ENCODE peak calls at places on chromosomes 13 and 19, in ten cellular contexts. One of them, this sample, is unnamed.

GRCh38 chr13:31048521-31048920 is 113.2 kb downstream of the HSPH1 start:
- DNase-seq in GM23338: peak
- DNase-seq in thyroid gland: no peak
- DNase-seq in naive thymus-derived CD4-positive, alpha-beta T cell: no peak
- DNase-seq in A549: peak
- DNase-seq in fibroblast of mammary gland: no peak
- DNase-seq in AG10803: peak
- DNase-seq in mesendoderm: peak
- DNase-seq in fibroblast of lung: peak
- DNase-seq in astrocyte: no peak
- DNase-seq in this sample: peak

GRCh38 chr13:42152495-42152894 is 104.0 kb downstream of the DGKH start:
- DNase-seq in AG10803: no peak
- DNase-seq in GM23338: no peak
- DNase-seq in mesendoderm: no peak
- DNase-seq in A549: no peak
- DNase-seq in thyroid gland: no peak
- DNase-seq in fibroblast of lung: no peak
- DNase-seq in fibroblast of mammary gland: no peak
- DNase-seq in naive thymus-derived CD4-positive, alpha-beta T cell: no peak
- DNase-seq in astrocyte: no peak
- DNase-seq in this sample: no peak

GRCh38 chr13:52785721-52786120 is 46.1 kb upstream of the CNMD start:
- DNase-seq in fibroblast of mammary gland: no peak
- DNase-seq in astrocyte: no peak
- DNase-seq in naive thymus-derived CD4-positive, alpha-beta T cell: no peak
- DNase-seq in GM23338: no peak
- DNase-seq in A549: no peak
- DNase-seq in fibroblast of lung: no peak
- DNase-seq in thyroid gland: no peak
- DNase-seq in mesendoderm: no peak
- DNase-seq in AG10803: no peak
- DNase-seq in this sample: no peak

GRCh38 chr19:8370176-8371010 is 6.4 kb downstream of the ANGPTL4 start:
- DNase-seq in thyroid gland: no peak
- DNase-seq in naive thymus-derived CD4-positive, alpha-beta T cell: no peak
- DNase-seq in GM23338: no peak
- DNase-seq in A549: no peak
- DNase-seq in fibroblast of lung: no peak
- DNase-seq in astrocyte: no peak
- DNase-seq in fibroblast of mammary gland: no peak
- DNase-seq in AG10803: no peak
- DNase-seq in mesendoderm: no peak
- DNase-seq in this sample: no peak

GRCh38 chr13:65268009-65268408 is 1962.1 kb downstream of the PCDH9 start:
- DNase-seq in AG10803: no peak
- DNase-seq in A549: no peak
- DNase-seq in fibroblast of lung: no peak
- DNase-seq in naive thymus-derived CD4-positive, alpha-beta T cell: no peak
- DNase-seq in GM23338: no peak
- DNase-seq in fibroblast of mammary gland: no peak
- DNase-seq in astrocyte: no peak
- DNase-seq in thyroid gland: no peak
- DNase-seq in mesendoderm: no peak
- DNase-seq in this sample: no peak

GRCh38 chr19:17281391-17282304 is at the start of gene ANKLE1:
- DNase-seq in thyroid gland: no peak
- DNase-seq in fibroblast of mammary gland: no peak
- DNase-seq in naive thymus-derived CD4-positive, alpha-beta T cell: no peak
- DNase-seq in A549: no peak
- DNase-seq in AG10803: no peak
- DNase-seq in astrocyte: no peak
- DNase-seq in fibroblast of lung: no peak
- DNase-seq in mesendoderm: no peak
- DNase-seq in GM23338: peak
- DNase-seq in this sample: peak

GRCh38 chr19:51250786-51251452 is at the start of gene SIGLECL1:
- DNase-seq in AG10803: no peak
- DNase-seq in fibroblast of mammary gland: no peak
- DNase-seq in A549: no peak
- DNase-seq in fibroblast of lung: no peak
- DNase-seq in astrocyte: no peak
- DNase-seq in naive thymus-derived CD4-positive, alpha-beta T cell: no peak
- DNase-seq in mesendoderm: no peak
- DNase-seq in thyroid gland: no peak
- DNase-seq in GM23338: peak
- DNase-seq in this sample: no peak

GRCh38 chr13:51644649-51645048 is 60.4 kb downstream of the WDFY2 start:
- DNase-seq in naive thymus-derived CD4-positive, alpha-beta T cell: no peak
- DNase-seq in A549: peak
- DNase-seq in mesendoderm: peak
- DNase-seq in GM23338: no peak
- DNase-seq in AG10803: peak
- DNase-seq in fibroblast of lung: peak
- DNase-seq in fibroblast of mammary gland: peak
- DNase-seq in thyroid gland: peak
- DNase-seq in astrocyte: peak
- DNase-seq in this sample: no peak

GRCh38 chr19:50022823-50023222 is 2.3 kb downstream of the VRK3 start:
- DNase-seq in thyroid gland: no peak
- DNase-seq in mesendoderm: no peak
- DNase-seq in fibroblast of mammary gland: no peak
- DNase-seq in GM23338: no peak
- DNase-seq in fibroblast of lung: no peak
- DNase-seq in AG10803: no peak
- DNase-seq in astrocyte: no peak
- DNase-seq in A549: no peak
- DNase-seq in naive thymus-derived CD4-positive, alpha-beta T cell: no peak
- DNase-seq in this sample: no peak

GRCh38 chr19:3440082-3440481 is 40.2 kb downstream of the SMIM24 start:
- DNase-seq in astrocyte: no peak
- DNase-seq in naive thymus-derived CD4-positive, alpha-beta T cell: peak
- DNase-seq in GM23338: peak
- DNase-seq in fibroblast of lung: no peak
- DNase-seq in A549: peak
- DNase-seq in AG10803: no peak
- DNase-seq in mesendoderm: peak
- DNase-seq in fibroblast of mammary gland: peak
- DNase-seq in thyroid gland: no peak
- DNase-seq in this sample: peak

GRCh38 chr13:23671902-23672301 is 101.7 kb downstream of the TNFRSF19 start:
- DNase-seq in fibroblast of mammary gland: peak
- DNase-seq in thyroid gland: no peak
- DNase-seq in naive thymus-derived CD4-positive, alpha-beta T cell: no peak
- DNase-seq in astrocyte: peak
- DNase-seq in GM23338: no peak
- DNase-seq in mesendoderm: no peak
- DNase-seq in A549: no peak
- DNase-seq in fibroblast of lung: peak
- DNase-seq in AG10803: peak
- DNase-seq in this sample: no peak

GRCh38 chr19:36837525-36837901 is 674 bp downstream of the ZNF790 start:
- DNase-seq in naive thymus-derived CD4-positive, alpha-beta T cell: no peak
- DNase-seq in fibroblast of lung: no peak
- DNase-seq in AG10803: no peak
- DNase-seq in GM23338: peak
- DNase-seq in thyroid gland: peak
- DNase-seq in A549: no peak
- DNase-seq in fibroblast of mammary gland: peak
- DNase-seq in mesendoderm: peak
- DNase-seq in astrocyte: no peak
- DNase-seq in this sample: no peak

GRCh38 chr19:10315335-10316214 is at the start of gene FDX2:
- DNase-seq in fibroblast of lung: peak
- DNase-seq in AG10803: peak
- DNase-seq in A549: peak
- DNase-seq in naive thymus-derived CD4-positive, alpha-beta T cell: peak
- DNase-seq in thyroid gland: peak
- DNase-seq in fibroblast of mammary gland: peak
- DNase-seq in astrocyte: peak
- DNase-seq in mesendoderm: peak
- DNase-seq in GM23338: peak
- DNase-seq in this sample: peak

GRCh38 chr19:34837262-34837661 is 64.2 kb upstream of the ZNF599 start:
- DNase-seq in fibroblast of mammary gland: no peak
- DNase-seq in AG10803: no peak
- DNase-seq in thyroid gland: peak
- DNase-seq in naive thymus-derived CD4-positive, alpha-beta T cell: no peak
- DNase-seq in A549: no peak
- DNase-seq in astrocyte: no peak
- DNase-seq in GM23338: no peak
- DNase-seq in fibroblast of lung: no peak
- DNase-seq in mesendoderm: peak
- DNase-seq in this sample: no peak

GRCh38 chr19:34841780-34842179 is 68.8 kb upstream of the ZNF599 start:
- DNase-seq in AG10803: no peak
- DNase-seq in astrocyte: no peak
- DNase-seq in thyroid gland: no peak
- DNase-seq in A549: no peak
- DNase-seq in GM23338: peak
- DNase-seq in fibroblast of lung: no peak
- DNase-seq in naive thymus-derived CD4-positive, alpha-beta T cell: no peak
- DNase-seq in mesendoderm: peak
- DNase-seq in fibroblast of mammary gland: no peak
- DNase-seq in this sample: peak

GRCh38 chr19:34835952-34836351 is 62.9 kb upstream of the ZNF599 start:
- DNase-seq in fibroblast of lung: no peak
- DNase-seq in naive thymus-derived CD4-positive, alpha-beta T cell: no peak
- DNase-seq in A549: no peak
- DNase-seq in thyroid gland: no peak
- DNase-seq in fibroblast of mammary gland: no peak
- DNase-seq in astrocyte: no peak
- DNase-seq in mesendoderm: no peak
- DNase-seq in AG10803: no peak
- DNase-seq in GM23338: no peak
- DNase-seq in this sample: no peak

GRCh38 chr19:34838248-34838647 is 65.2 kb upstream of the ZNF599 start:
- DNase-seq in fibroblast of mammary gland: no peak
- DNase-seq in A549: peak
- DNase-seq in GM23338: peak
- DNase-seq in fibroblast of lung: no peak
- DNase-seq in naive thymus-derived CD4-positive, alpha-beta T cell: no peak
- DNase-seq in astrocyte: no peak
- DNase-seq in mesendoderm: peak
- DNase-seq in thyroid gland: no peak
- DNase-seq in AG10803: no peak
- DNase-seq in this sample: peak

DNA sequence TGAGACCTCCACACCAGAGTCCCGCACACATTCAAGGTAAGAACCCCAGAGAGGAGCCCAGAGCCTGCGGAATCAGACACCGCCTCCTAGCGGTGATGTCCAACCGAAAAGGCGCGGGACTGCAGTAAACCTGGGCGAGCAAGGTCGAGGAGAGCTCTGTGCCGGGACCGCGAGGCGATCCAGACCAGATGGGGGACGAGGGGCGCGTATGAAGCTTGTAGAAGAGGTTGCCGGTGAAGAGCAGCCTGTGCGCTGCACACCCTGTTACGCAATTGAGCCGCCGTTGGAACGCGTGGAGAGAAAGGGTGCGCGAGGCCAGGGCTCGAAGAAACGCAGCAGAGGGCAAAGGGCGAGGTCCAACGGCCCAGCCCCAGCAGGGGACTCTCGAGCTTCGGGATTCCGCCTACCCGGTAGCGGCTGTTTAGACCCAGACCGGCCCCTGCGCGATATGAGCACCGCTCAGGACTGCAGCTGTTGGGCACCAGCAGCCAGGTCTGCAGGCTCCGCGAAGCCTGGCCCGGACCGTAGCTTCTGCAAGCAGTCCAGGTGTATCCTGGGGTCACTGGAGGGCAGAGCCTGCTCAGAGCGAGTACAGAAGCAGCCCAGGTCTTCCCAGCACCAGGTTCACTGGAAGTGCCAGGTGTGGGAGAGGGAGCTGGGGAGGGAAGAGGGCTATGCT is 65.9 kb upstream of the ZNF599 start:
- DNase-seq in GM23338: peak
- DNase-seq in AG10803: peak
- DNase-seq in fibroblast of mammary gland: no peak
- DNase-seq in naive thymus-derived CD4-positive, alpha-beta T cell: peak
- DNase-seq in A549: peak
- DNase-seq in astrocyte: no peak
- DNase-seq in fibroblast of lung: no peak
- DNase-seq in thyroid gland: no peak
- DNase-seq in mesendoderm: peak
- DNase-seq in this sample: peak
- H3K4me3 ChIP-seq in GM23338: peak
- H3K4me3 ChIP-seq in AG10803: no peak
- H3K4me3 ChIP-seq in fibroblast of mammary gland: no peak
- H3K4me3 ChIP-seq in naive thymus-derived CD4-positive, alpha-beta T cell: no peak
- H3K4me3 ChIP-seq in A549: peak
- H3K4me3 ChIP-seq in astrocyte: no peak
- H3K4me3 ChIP-seq in fibroblast of lung: no peak
- H3K4me3 ChIP-seq in thyroid gland: no peak
- H3K4me3 ChIP-seq in mesendoderm: no peak
- H3K4me3 ChIP-seq in this sample: peak

DNA sequence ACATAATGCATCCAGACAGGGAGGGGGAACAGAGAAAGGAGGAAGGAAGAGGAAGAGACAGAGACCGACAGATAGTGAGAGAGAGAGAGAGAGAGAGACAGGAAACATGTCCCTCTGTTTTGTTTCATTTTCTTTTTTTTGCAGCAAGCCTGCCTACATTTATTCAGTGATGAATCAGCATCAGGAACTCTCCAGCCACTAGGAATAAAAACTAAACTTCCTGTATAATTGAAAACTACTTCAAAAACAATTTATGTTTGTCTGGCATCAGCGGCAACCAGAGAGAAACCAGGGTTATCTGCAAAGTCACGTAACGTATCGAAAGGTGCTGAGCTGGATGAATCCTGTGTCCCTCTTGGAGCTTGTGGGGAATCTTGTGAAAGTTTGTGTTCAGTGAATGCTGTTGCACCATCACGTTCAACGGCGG is 148.6 kb upstream of the SOX21 start:
- DNase-seq in fibroblast of mammary gland: peak
- DNase-seq in GM23338: no peak
- DNase-seq in astrocyte: peak
- DNase-seq in thyroid gland: no peak
- DNase-seq in AG10803: peak
- DNase-seq in A549: no peak
- DNase-seq in mesendoderm: no peak
- DNase-seq in naive thymus-derived CD4-positive, alpha-beta T cell: peak
- DNase-seq in fibroblast of lung: peak
- DNase-seq in this sample: no peak
- H3K4me3 ChIP-seq in fibroblast of mammary gland: peak
- H3K4me3 ChIP-seq in GM23338: no peak
- H3K4me3 ChIP-seq in astrocyte: peak
- H3K4me3 ChIP-seq in thyroid gland: no peak
- H3K4me3 ChIP-seq in AG10803: peak
- H3K4me3 ChIP-seq in A549: no peak
- H3K4me3 ChIP-seq in mesendoderm: no peak
- H3K4me3 ChIP-seq in naive thymus-derived CD4-positive, alpha-beta T cell: peak
- H3K4me3 ChIP-seq in fibroblast of lung: peak
- H3K4me3 ChIP-seq in this sample: no peak

GRCh38 chr13:44312898-44313551 is 60.6 kb upstream of the SERP2 start:
- DNase-seq in GM23338: no peak
- DNase-seq in A549: peak
- DNase-seq in mesendoderm: no peak
- DNase-seq in astrocyte: peak
- DNase-seq in fibroblast of mammary gland: peak
- DNase-seq in thyroid gland: no peak
- DNase-seq in fibroblast of lung: peak
- DNase-seq in naive thymus-derived CD4-positive, alpha-beta T cell: no peak
- DNase-seq in AG10803: peak
- DNase-seq in this sample: no peak
- H3K4me3 ChIP-seq in GM23338: no peak
- H3K4me3 ChIP-seq in A549: no peak
- H3K4me3 ChIP-seq in mesendoderm: no peak
- H3K4me3 ChIP-seq in astrocyte: peak
- H3K4me3 ChIP-seq in fibroblast of mammary gland: no peak
- H3K4me3 ChIP-seq in thyroid gland: no peak
- H3K4me3 ChIP-seq in fibroblast of lung: no peak
- H3K4me3 ChIP-seq in naive thymus-derived CD4-positive, alpha-beta T cell: no peak
- H3K4me3 ChIP-seq in AG10803: no peak
- H3K4me3 ChIP-seq in this sample: no peak

GRCh38 chr19:45104658-45105384 is 11.8 kb downstream of the PPP1R37 start:
- DNase-seq in naive thymus-derived CD4-positive, alpha-beta T cell: peak
- DNase-seq in thyroid gland: no peak
- DNase-seq in AG10803: no peak
- DNase-seq in mesendoderm: no peak
- DNase-seq in fibroblast of lung: no peak
- DNase-seq in GM23338: no peak
- DNase-seq in A549: no peak
- DNase-seq in fibroblast of mammary gland: no peak
- DNase-seq in astrocyte: no peak
- DNase-seq in this sample: no peak
- H3K4me3 ChIP-seq in naive thymus-derived CD4-positive, alpha-beta T cell: no peak
- H3K4me3 ChIP-seq in thyroid gland: no peak
- H3K4me3 ChIP-seq in AG10803: no peak
- H3K4me3 ChIP-seq in mesendoderm: no peak
- H3K4me3 ChIP-seq in fibroblast of lung: no peak
- H3K4me3 ChIP-seq in GM23338: no peak
- H3K4me3 ChIP-seq in A549: no peak
- H3K4me3 ChIP-seq in fibroblast of mammary gland: no peak
- H3K4me3 ChIP-seq in astrocyte: no peak
- H3K4me3 ChIP-seq in this sample: peak